ENCODE peak calls at places on chromosomes 2 and 18, in seven cellular contexts. S, J, M, H, V, Y and I are unnamed samples.

GRCh38 chr2:174153757-174154680 is 94.3 kb downstream of the OLA1 start:
- DNase-seq in S (peak; percentile 70), J (no peak), M (no peak), H (no peak), V (no peak), Y (no peak), I (peak; percentile 82)

GRCh38 chr2:118202707-118203303 is 114.5 kb downstream of the INSIG2 start:
- DNase-seq in S (peak; percentile 35), J (no peak), M (peak; percentile 65), H (no peak), V (peak; percentile 61), Y (no peak), I (peak; percentile 62)

GRCh38 chr18:60157810-60158209 is 214.8 kb downstream of the MC4R start:
- DNase-seq in S (no peak), J (no peak), M (no peak), H (no peak), V (no peak), Y (no peak), I (no peak)

GRCh38 chr2:202339052-202339870 is 36.9 kb upstream of the BMPR2 start:
- DNase-seq in S (peak; percentile 59), J (no peak), M (no peak), H (no peak), V (no peak), Y (no peak), I (peak; percentile 61)

GRCh38 chr18:74459877-74460276 is 2.8 kb upstream of the DIPK1C start:
- DNase-seq in S (no peak), J (no peak), M (no peak), H (no peak), V (no peak), Y (no peak), I (no peak)

GRCh38 chr2:55581435-55581834 is 36.0 kb downstream of the PPP4R3B start:
- DNase-seq in S (no peak), J (no peak), M (no peak), H (no peak), V (no peak), Y (no peak), I (no peak)

GRCh38 chr18:69889009-69889408 is 58.7 kb downstream of the CD226 start:
- DNase-seq in S (no peak), J (no peak), M (no peak), H (no peak), V (peak; percentile 37), Y (no peak), I (no peak)

GRCh38 chr2:22449676-22450075 is 935.3 kb upstream of the KLHL29 start:
- DNase-seq in S (no peak), J (no peak), M (no peak), H (no peak), V (no peak), Y (no peak), I (no peak)

GRCh38 chr18:13382990-13383821 is 164.6 kb downstream of the LDLRAD4 start:
- DNase-seq in S (no peak), J (no peak), M (no peak), H (no peak), V (no peak), Y (no peak), I (no peak)

GRCh38 chr2:66872056-66872821 is 437.3 kb downstream of the MEIS1 start:
- DNase-seq in S (peak; percentile 89), J (no peak), M (no peak), H (no peak), V (no peak), Y (no peak), I (peak; percentile 17)

GRCh38 chr2:118153433-118153832 is 65.2 kb downstream of the INSIG2 start:
- DNase-seq in S (no peak), J (no peak), M (no peak), H (no peak), V (no peak), Y (no peak), I (no peak)